ENCODE peak calls at places on chromosomes 1 and 21, in seven cellular contexts. J is uterus, M is sigmoid colon, X is right lobe of liver, L is breast epithelium, S is A549, K is H54. H is an unnamed sample.

GRCh38 chr21:16169102-16169511 is 439.3 kb downstream of the USP25 start:
- DNase-seq in J (no peak), L (no peak), M (no peak), X (no peak), S (no peak), K (no peak), H (no peak)

GRCh38 chr1:79373481-79374132 is 367.1 kb upstream of the ADGRL4 start:
- DNase-seq in K (no peak), X (peak; percentile 52), L (no peak), J (no peak), S (no peak), M (no peak), H (no peak)

GRCh38 chr1:12147116-12147753 is 19.6 kb upstream of the TNFRSF1B start:
- DNase-seq in M (no peak), S (no peak), J (no peak), L (no peak), K (no peak), X (no peak), H (no peak)

GRCh38 chr1:154843913-154844681 is 26.0 kb downstream of the KCNN3 start:
- DNase-seq in K (no peak), L (no peak), J (no peak), M (no peak), S (no peak), X (no peak), H (no peak)

GRCh38 chr1:6625579-6626149 is 996 bp downstream of the THAP3 start:
- DNase-seq in L (no peak), K (no peak), J (no peak), X (no peak), M (peak; percentile 74), S (peak; percentile 31), H (no peak)

GRCh38 chr1:178964469-178965330 is 61.0 kb upstream of the FAM20B start:
- DNase-seq in X (no peak), S (no peak), J (no peak), M (no peak), K (no peak), L (no peak), H (no peak)

GRCh38 chr1:31761883-31762282 is 2.3 kb downstream of the ADGRB2 start:
- DNase-seq in X (no peak), S (no peak), M (no peak), K (no peak), J (no peak), L (no peak), H (no peak)

GRCh38 chr1:171817511-171818265 is 23.6 kb upstream of the DNM3 start:
- DNase-seq in S (peak; percentile 85), M (no peak), J (peak; percentile 38), K (peak; percentile 65), X (no peak), L (no peak), H (no peak)

GRCh38 chr1:227111782-227112181 is 171.7 kb downstream of the COQ8A start:
- DNase-seq in X (no peak), M (no peak), S (no peak), K (no peak), L (no peak), J (no peak), H (no peak)

GRCh38 chr21:41251961-41252642 is 64.5 kb upstream of the FAM3B start:
- DNase-seq in S (no peak), M (no peak), L (no peak), K (no peak), X (no peak), J (no peak), H (no peak)
- TF ChIP-seq POLR2A in S (no peak), M (no peak), L (no peak), K (no peak), X (no peak), J (no peak), H (no peak)

GRCh38 chr1:39204441-39205081 is at the start of gene MACF1:
- DNase-seq in X (no peak), J (peak; percentile 90), L (peak; percentile 61), S (peak; percentile 50), K (peak; percentile 56), M (peak; percentile 92), H (peak; percentile 24)
- TF ChIP-seq POLR2A in X (no peak), J (peak; percentile 69), L (no peak), S (no peak), K (no peak), M (no peak), H (no peak)

GRCh38 chr1:169796411-169796810 is 1.7 kb upstream of the METTL18 start:
- DNase-seq in J (no peak), K (no peak), S (no peak), M (no peak), L (no peak), X (no peak), H (no peak)

GRCh38 chr1:169793730-169794129 is 977 bp downstream of the METTL18 start:
- DNase-seq in J (no peak), M (no peak), S (no peak), X (no peak), K (no peak), L (no peak), H (no peak)

GRCh38 chr1:169797281-169797680 is 2.6 kb upstream of the METTL18 start:
- DNase-seq in K (no peak), L (no peak), S (no peak), M (no peak), X (no peak), J (no peak), H (no peak)

GRCh38 chr1:169795687-169796086 is 980 bp upstream of the METTL18 start:
- DNase-seq in J (no peak), K (no peak), M (no peak), L (no peak), S (no peak), X (no peak), H (no peak)

DNA sequence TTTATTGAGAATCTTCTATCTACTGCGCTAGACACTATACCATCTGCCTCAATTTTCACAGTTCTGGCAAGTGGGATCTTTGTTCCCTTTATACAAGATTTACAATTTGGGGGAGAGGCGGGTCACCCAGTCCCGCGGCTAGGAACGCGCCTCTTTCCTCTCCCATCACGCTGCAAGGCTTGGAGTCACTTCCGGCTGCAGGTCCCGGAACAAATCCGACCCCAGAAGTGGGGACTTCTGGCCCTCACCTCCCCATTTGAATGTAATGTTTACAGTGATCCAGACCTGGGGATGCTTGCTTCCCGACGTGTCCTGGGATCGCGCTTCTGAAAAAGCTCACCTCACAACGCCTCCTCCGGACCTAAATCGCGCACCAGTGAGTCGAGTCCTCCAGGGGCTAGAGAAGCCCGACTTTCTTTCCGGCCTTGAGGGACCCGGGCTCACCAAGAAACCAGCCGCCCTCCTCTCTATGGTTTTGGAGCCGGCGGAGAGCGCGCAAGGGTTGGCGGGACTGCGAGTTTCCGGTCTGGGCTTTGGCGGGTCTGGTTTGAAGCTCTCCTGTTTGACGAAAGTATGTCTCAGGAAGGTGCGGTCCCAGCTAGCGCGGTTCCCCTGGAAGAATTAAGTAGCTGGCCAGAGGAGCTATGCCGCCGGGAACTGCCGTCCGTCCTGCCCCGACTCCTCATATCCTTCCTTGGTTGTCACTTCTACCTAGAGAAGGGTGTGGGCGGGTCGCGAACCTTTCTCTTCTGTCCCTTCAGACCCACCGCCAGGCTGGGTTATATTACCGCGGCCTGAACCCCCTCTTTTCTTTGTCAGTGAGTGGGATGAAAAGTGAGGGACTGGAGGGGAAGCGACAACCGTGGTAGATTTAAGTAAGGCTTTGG is at the start of gene METTL18:
- DNase-seq in S (peak; percentile 93), J (peak; percentile 88), X (peak; percentile 94), M (peak; percentile 94), L (peak; percentile 80), K (peak; percentile 82), H (peak; percentile 93)
- TF ChIP-seq POLR2A in S (peak; percentile 38), J (peak; percentile 23), X (peak; percentile 54), M (no peak), L (no peak), K (no peak), H (no peak)

GRCh38 chr1:151312439-151313225 is 14.6 kb downstream of the PI4KB start:
- DNase-seq in S (no peak), K (no peak), M (no peak), J (no peak), L (no peak), X (no peak), H (no peak)

GRCh38 chr1:151309851-151310323 is 17.3 kb downstream of the PI4KB start:
- DNase-seq in J (no peak), X (peak; percentile 68), S (no peak), M (peak; percentile 75), K (no peak), L (no peak), H (no peak)

GRCh38 chr1:151313501-151313900 is 13.7 kb downstream of the PI4KB start:
- DNase-seq in K (no peak), M (peak; percentile 80), L (no peak), S (no peak), X (no peak), J (no peak), H (no peak)

GRCh38 chr1:151310986-151311385 is 16.2 kb downstream of the PI4KB start:
- DNase-seq in M (no peak), S (no peak), L (no peak), K (no peak), J (peak; percentile 57), X (no peak), H (no peak)

DNA sequence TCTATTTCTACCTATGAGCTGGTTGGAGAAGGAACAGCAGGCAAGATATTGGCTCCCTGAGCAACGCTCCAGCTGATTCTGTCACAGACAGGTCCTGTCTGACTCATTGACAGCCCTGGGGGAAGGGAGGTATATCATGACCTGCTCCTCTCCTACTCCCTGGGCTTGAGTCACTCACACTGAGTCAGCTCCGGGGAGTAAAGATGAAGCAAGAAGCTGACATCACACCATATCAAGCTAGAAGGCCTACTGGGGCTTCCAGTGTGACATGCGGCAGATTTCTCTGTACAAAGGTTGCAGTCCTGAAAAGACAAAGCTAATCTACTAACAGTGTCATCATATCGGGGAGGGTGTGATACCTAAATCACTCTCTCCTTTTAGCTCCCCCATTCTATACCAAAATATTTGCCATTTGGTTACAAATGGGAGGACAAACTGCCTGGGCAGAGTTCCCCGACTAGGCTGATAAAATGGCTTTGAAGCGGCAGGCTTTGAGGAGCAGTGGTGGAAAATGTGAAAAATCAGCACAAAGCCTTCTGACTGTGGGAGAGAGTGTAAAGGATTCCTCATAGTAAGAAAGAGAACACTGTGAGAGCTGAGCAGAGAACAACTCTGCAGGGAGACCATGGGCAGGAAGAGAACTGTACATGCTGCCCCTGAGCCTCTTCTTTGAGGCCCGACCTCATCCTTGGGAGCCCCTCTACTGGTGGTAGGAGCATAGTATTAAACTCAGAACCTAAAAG is 15.5 kb downstream of the PI4KB start:
- DNase-seq in L (peak; percentile 76), J (peak; percentile 97), X (peak; percentile 58), K (peak; percentile 99), S (peak; percentile 99), M (peak; percentile 94), H (peak; percentile 22)
- TF ChIP-seq POLR2A in L (no peak), J (peak; percentile 47), X (peak; percentile 28), K (no peak), S (no peak), M (no peak), H (no peak)

GRCh38 chr1:222622765-222623164 is 4.9 kb downstream of the MIA3 start:
- DNase-seq in S (no peak), M (no peak), X (no peak), J (no peak), L (no peak), K (no peak), H (peak; percentile 62)
- TF ChIP-seq POLR2A in S (no peak), M (no peak), X (no peak), J (no peak), L (no peak), K (no peak), H (no peak)